ENCODE peak calls at places on chromosomes 6 and 20, in four cellular contexts. E is K562, N is WTC11, A is H1. U is an unnamed sample.

GRCh38 chr6:129785756-129786135 is 75.4 kb downstream of the TMEM244 start:
- DNase-seq in E (no peak), N (no peak), A (no peak), U (no peak)

GRCh38 chr6:169961772-169962561 is 210.5 kb downstream of the ERMARD start:
- DNase-seq in E (no peak), N (peak; percentile 70), A (no peak), U (peak; percentile 32)

GRCh38 chr6:7228662-7229375 is 84.2 kb downstream of the SSR1 start:
- DNase-seq in E (no peak), N (no peak), A (no peak), U (no peak)

GRCh38 chr20:48702388-48703041 is 125.3 kb downstream of the PREX1 start:
- DNase-seq in E (no peak), N (peak; percentile 32), A (no peak), U (peak; percentile 39)

GRCh38 chr20:57231951-57232428 is 34.5 kb downstream of the BMP7 start:
- DNase-seq in E (no peak), N (no peak), A (peak; percentile 66), U (no peak)

GRCh38 chr6:132907915-132908314 is 93.5 kb downstream of the RPS12 start:
- DNase-seq in E (no peak), N (no peak), A (no peak), U (no peak)

GRCh38 chr6:118815495-118815894 is 78.5 kb upstream of the ASF1A start:
- DNase-seq in E (no peak), N (no peak), A (no peak), U (no peak)

GRCh38 chr20:37413023-37413334 is 67.0 kb downstream of the SRC start:
- DNase-seq in E (no peak), N (no peak), A (no peak), U (no peak)

GRCh38 chr20:7939663-7940062 is 595 bp downstream of the HAO1 start:
- DNase-seq in E (no peak), N (no peak), A (no peak), U (peak; percentile 33)

GRCh38 chr6:131949909-131950766 is 1.0 kb downstream of the CCN2 start:
- DNase-seq in E (no peak), N (peak; percentile 85), A (no peak), U (peak; percentile 74)

GRCh38 chr6:8343600-8343999 is 91.7 kb downstream of the SLC35B3 start:
- DNase-seq in E (no peak), N (no peak), A (no peak), U (no peak)
- TF ChIP-seq TEAD4 in E (no peak), N (no peak), A (no peak), U (no peak)

GRCh38 chr20:61898405-61898804 is 167.3 kb downstream of the TAF4 start:
- DNase-seq in E (no peak), N (no peak), A (no peak), U (no peak)

GRCh38 chr20:61902213-61902869 is 163.3 kb downstream of the TAF4 start:
- DNase-seq in E (no peak), N (no peak), A (no peak), U (no peak)

GRCh38 chr20:61901421-61902212 is 164.1 kb downstream of the TAF4 start:
- DNase-seq in E (no peak), N (no peak), A (no peak), U (no peak)

GRCh38 chr20:61899971-61900370 is 165.7 kb downstream of the TAF4 start:
- DNase-seq in E (no peak), N (no peak), A (no peak), U (peak; percentile 51)

DNA sequence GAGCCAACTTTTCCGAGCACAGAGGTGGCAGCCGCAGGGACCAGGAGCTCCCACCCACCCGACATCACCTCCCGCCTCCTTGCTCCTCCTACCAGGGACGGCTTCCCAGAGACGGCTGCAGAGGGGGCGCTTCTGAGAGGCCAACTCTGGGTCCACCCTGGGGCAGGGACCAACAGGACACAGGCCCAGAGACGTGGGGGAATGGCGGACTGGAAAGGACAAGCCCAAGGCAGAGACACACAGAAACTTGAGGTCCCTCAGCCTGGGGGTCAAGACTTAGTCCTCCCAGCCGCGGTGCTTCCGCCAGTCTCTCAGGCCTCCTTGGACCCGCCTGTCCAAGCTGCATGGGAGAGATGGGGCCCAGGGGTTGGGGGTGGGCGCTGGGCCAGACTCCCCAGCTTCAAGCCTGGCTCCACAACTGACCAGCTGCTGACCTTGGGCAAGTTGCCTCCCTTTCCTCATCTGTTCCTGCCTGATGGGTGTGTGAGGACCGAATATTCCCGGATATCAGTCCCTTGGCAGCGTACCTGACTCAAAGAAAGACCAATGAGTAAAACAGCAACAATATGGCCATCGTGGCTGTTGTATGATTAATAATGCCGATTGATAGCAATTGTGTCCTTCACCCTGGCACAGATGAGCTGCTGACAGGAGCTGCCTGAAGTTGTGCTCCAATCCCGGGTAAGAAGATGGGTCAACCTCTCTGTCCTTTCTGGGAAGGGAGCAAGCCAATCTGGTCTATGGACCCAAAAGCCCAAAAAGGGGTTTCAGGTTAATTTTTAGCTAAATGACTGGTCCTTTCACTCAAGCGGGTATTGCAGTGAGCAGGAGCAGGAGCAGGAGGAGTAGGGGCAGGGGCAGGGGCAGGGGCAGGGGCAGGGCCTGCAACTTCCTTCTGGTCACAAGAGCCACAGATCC is 165.0 kb downstream of the TAF4 start:
- DNase-seq in E (no peak), N (no peak), A (no peak), U (no peak)
- TF ChIP-seq TEAD4 in E (no peak), N (no peak), A (no peak), U (no peak)

DNA sequence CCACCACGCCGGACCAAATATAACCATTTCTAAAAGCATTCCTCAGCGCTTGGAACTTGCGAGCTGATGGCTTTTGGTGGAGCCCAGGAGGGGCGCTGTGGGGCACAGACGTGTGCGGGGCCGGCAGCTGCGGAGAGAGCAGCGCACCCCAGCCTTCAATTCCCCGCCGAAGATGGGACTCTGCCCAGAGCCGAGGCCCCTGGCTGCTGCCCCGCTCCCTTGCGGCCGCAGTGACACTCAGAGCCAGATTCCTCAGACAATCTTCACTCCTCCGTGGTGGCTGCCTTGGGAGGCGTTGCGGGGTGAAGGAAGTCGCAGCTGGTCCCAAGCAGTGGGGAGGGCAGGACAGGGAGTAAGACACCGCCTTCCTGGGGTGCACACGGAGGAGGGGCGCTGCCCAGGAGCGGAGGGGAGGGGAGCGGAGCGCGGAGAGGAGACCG is 87.7 kb downstream of the TMEM242 start:
- DNase-seq in E (no peak), N (peak; percentile 80), A (peak; percentile 57), U (no peak)
- TF ChIP-seq TEAD4 in E (no peak), N (no peak), A (no peak), U (no peak)

DNA sequence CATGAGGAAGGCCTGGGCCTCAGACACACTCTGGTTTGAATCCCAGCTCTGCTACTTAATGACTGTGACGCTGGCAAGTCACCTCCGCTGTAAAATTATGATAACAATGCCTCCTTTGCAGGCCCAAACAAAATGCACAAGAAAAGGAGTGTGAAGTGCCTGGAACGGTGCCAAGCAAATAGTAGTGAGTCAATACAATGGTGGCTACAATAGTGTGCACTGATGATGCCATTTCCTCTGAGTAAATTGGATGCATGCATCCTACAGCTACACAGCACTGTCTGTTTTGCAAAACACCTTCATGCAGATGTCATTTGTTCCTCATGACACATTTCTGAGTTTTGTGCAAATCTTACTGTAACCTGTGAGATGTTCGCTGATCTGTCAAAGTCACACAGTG is 161.6 kb downstream of the FOXC1 start:
- DNase-seq in E (no peak), N (no peak), A (no peak), U (no peak)
- TF ChIP-seq TEAD4 in E (no peak), N (no peak), A (no peak), U (no peak)

U was measured in SK-N-SH.